ENCODE peak calls at places on chromosomes 3 and 15, in four cellular contexts. D is aorta, P is hepatocyte, X is GM23338. K is an unnamed sample.
A peak's percentile ranks its signal among the peaks of the same experiment; 100 is the strongest.

GRCh38 chr3:100968908-100969556 is 24.2 kb downstream of the ABI3BP start:
- DNase-seq in P (no peak), X (no peak), D (no peak), K (no peak)

GRCh38 chr15:64216722-64217428 is 54.1 kb upstream of the PPIB start:
- DNase-seq in D (no peak), X (no peak), P (peak; percentile 41), K (no peak)

GRCh38 chr3:133776794-133777438 is 28.7 kb upstream of the SRPRB start:
- DNase-seq in X (no peak), P (no peak), D (no peak), K (no peak)

GRCh38 chr15:51830279-51830806 is 890 bp downstream of the TMOD3 start:
- DNase-seq in D (no peak), P (no peak), X (peak; percentile 80), K (no peak)

GRCh38 chr3:186605561-186606545 is 7.0 kb upstream of the AHSG start:
- DNase-seq in X (no peak), P (peak; percentile 43), D (no peak), K (no peak)

GRCh38 chr3:59727902-59728301 is 678.1 kb upstream of the CFAP20DC start:
- DNase-seq in X (no peak), P (no peak), D (no peak), K (no peak)

GRCh38 chr15:64343841-64344240 is 12.1 kb downstream of the CSNK1G1 start:
- DNase-seq in X (no peak), D (no peak), P (no peak), K (no peak)

GRCh38 chr3:65914032-65914739 is 124.5 kb downstream of the MAGI1 start:
- DNase-seq in P (no peak), X (peak; percentile 32), D (no peak), K (no peak)

GRCh38 chr3:5560199-5560598 is 372.7 kb downstream of the EDEM1 start:
- DNase-seq in P (no peak), D (no peak), X (no peak), K (no peak)

GRCh38 chr3:35067750-35068149 is 571.6 kb upstream of the ARPP21 start:
- DNase-seq in D (no peak), X (no peak), P (no peak), K (no peak)

GRCh38 chr3:149494022-149494758 is 19.7 kb downstream of the TM4SF4 start:
- DNase-seq in X (peak; percentile 90), D (peak; percentile 74), P (peak; percentile 82), K (peak; percentile 44)

GRCh38 chr3:8080464-8080863 is 421.2 kb upstream of the LMCD1 start:
- DNase-seq in D (no peak), P (no peak), X (no peak), K (no peak)

GRCh38 chr3:38579551-38580449 is 69.7 kb downstream of the SCN5A start:
- DNase-seq in D (no peak), P (no peak), X (no peak), K (peak; percentile 8)

GRCh38 chr15:88215249-88215648 is 41.3 kb downstream of the NTRK3 start:
- DNase-seq in X (no peak), P (no peak), D (peak; percentile 28), K (no peak)

GRCh38 chr3:134605506-134605905 is 45.3 kb downstream of the KY start:
- DNase-seq in X (no peak), D (no peak), P (no peak), K (no peak)

GRCh38 chr3:39286771-39287170 is 6.9 kb upstream of the CX3CR1 start:
- DNase-seq in D (no peak), X (no peak), P (no peak), K (no peak)

GRCh38 chr3:104279617-104280016 is 1087.1 kb upstream of the ALCAM start:
- DNase-seq in X (no peak), D (no peak), P (no peak), K (no peak)

GRCh38 chr3:38022887-38023709 is 6.3 kb downstream of the PLCD1 start:
- DNase-seq in D (peak; percentile 42), X (no peak), P (peak; percentile 2), K (no peak)

GRCh38 chr15:74573987-74574386 is 33.0 kb downstream of the ARID3B start:
- DNase-seq in P (no peak), D (no peak), X (no peak), K (no peak)

GRCh38 chr3:159187232-159187631 is 385.4 kb downstream of the MFSD1 start:
- DNase-seq in P (no peak), X (no peak), D (no peak), K (no peak)

GRCh38 chr15:74793135-74794028 is 11.5 kb downstream of the CSK start:
- DNase-seq in D (no peak), X (peak; percentile 36), P (no peak), K (peak; percentile 79)

GRCh38 chr3:187209501-187209900 is 12.2 kb downstream of the RTP1 start:
- DNase-seq in D (no peak), P (no peak), X (no peak), K (no peak)

GRCh38 chr3:113832477-113833164 is 6.0 kb upstream of the GRAMD1C start:
- DNase-seq in D (no peak), X (peak; percentile 14), P (no peak), K (no peak)

GRCh38 chr3:45486136-45486535 is 97.8 kb downstream of the LARS2 start:
- DNase-seq in P (no peak), X (no peak), D (no peak), K (no peak)

GRCh38 chr3:51620543-51620942 is 50.5 kb upstream of the TEX264 start:
- DNase-seq in X (no peak), P (no peak), D (no peak), K (no peak)

GRCh38 chr15:67253517-67254237 is 784 bp downstream of the AAGAB start:
- DNase-seq in D (no peak), P (no peak), X (no peak), K (peak; percentile 28)

GRCh38 chr3:197372076-197372661 is 73.8 kb upstream of the DLG1 start:
- DNase-seq in P (peak; percentile 88), X (peak; percentile 35), D (no peak), K (peak; percentile 34)

GRCh38 chr3:60579734-60580133 is 671.5 kb downstream of the FHIT start:
- DNase-seq in X (no peak), D (no peak), P (peak; percentile 36), K (no peak)

GRCh38 chr3:101124125-101124524 is 130.9 kb upstream of the ABI3BP start:
- DNase-seq in X (no peak), P (no peak), D (no peak), K (no peak)

GRCh38 chr15:75198560-75199346 is 2.9 kb upstream of the C15orf39 start:
- DNase-seq in D (no peak), X (peak; percentile 61), P (no peak), K (peak; percentile 78)

GRCh38 chr3:111669926-111670630 is 74.9 kb upstream of the ZBED2 start:
- DNase-seq in D (no peak), X (no peak), P (no peak), K (no peak)

GRCh38 chr15:74175271-74176191 is 2.0 kb downstream of the ISLR start:
- DNase-seq in D (no peak), P (no peak), X (no peak), K (peak; percentile 57)

GRCh38 chr15:93035953-93036810 is 52.8 kb downstream of the RGMA start:
- DNase-seq in X (peak; percentile 69), D (peak; percentile 59), P (peak; percentile 50), K (peak; percentile 89)

GRCh38 chr15:54816406-54816805 is 380.3 kb downstream of the RSL24D1 start:
- DNase-seq in X (no peak), P (no peak), D (no peak), K (no peak)

GRCh38 chr3:150897592-150897991 is 7.6 kb downstream of the MINDY4B start:
- DNase-seq in P (no peak), D (no peak), X (no peak), K (no peak)

GRCh38 chr3:150901793-150902192 is 3.4 kb downstream of the MINDY4B start:
- DNase-seq in D (no peak), X (no peak), P (no peak), K (no peak)

GRCh38 chr3:150899141-150899540 is 6.1 kb downstream of the MINDY4B start:
- DNase-seq in P (no peak), D (no peak), X (no peak), K (no peak)
- H3K27me3 ChIP-seq in P (no peaks in the 10 kb centered on the region), D (no peaks in the 10 kb centered on the region), X (no peaks in the 10 kb centered on the region), K (no peaks in the 10 kb centered on the region)

GRCh38 chr3:129313983-129314756 is 35.5 kb downstream of the HMCES start:
- DNase-seq in D (no peak), P (no peak), X (peak; percentile 67), K (peak; percentile 75)

GRCh38 chr3:129312671-129313414 is 34.2 kb downstream of the HMCES start:
- DNase-seq in D (no peak), X (no peak), P (no peak), K (peak; percentile 18)

GRCh38 chr3:129312021-129312639 is 33.5 kb downstream of the HMCES start:
- DNase-seq in X (no peak), D (no peak), P (no peak), K (no peak)

GRCh38 chr3:129314757-129315385 is 36.2 kb downstream of the HMCES start:
- DNase-seq in P (peak; percentile 93), D (peak; percentile 92), X (peak; percentile 98), K (peak; percentile 98)

DNA sequence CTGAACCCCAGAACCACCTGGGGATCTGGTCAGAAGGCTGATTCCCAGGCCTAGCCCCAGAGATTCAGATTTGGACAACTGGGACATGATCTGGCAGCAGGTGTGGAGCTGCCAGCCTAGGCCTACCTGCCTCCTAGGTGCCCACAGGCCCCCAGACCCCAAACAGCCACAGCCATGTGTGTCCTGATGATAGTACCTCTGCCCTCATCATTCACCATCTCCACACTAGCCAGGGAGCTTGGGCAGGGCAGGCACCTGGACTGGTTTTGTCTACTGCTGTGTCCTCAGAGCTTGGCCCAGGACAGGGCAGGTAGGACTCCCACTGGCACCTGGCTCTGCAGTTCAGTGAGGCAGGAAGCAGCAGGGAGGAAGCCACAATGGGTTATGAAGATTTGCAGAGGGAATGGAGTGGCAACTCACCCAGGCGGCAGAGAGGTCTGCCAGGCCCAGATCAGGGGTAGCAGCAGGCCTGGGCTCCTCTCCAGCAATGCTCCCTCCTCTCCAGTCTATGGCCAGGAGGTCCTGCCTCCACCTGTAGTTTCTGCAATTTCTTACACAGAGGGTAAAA is 34.8 kb downstream of the HMCES start:
- DNase-seq in P (no peak), D (no peak), X (no peak), K (peak; percentile 33)
- H3K4me3 ChIP-seq in P (no peak overlapping the region), D (no peak overlapping the region), X (no peak overlapping the region), K (no peak overlapping the region)

DNA sequence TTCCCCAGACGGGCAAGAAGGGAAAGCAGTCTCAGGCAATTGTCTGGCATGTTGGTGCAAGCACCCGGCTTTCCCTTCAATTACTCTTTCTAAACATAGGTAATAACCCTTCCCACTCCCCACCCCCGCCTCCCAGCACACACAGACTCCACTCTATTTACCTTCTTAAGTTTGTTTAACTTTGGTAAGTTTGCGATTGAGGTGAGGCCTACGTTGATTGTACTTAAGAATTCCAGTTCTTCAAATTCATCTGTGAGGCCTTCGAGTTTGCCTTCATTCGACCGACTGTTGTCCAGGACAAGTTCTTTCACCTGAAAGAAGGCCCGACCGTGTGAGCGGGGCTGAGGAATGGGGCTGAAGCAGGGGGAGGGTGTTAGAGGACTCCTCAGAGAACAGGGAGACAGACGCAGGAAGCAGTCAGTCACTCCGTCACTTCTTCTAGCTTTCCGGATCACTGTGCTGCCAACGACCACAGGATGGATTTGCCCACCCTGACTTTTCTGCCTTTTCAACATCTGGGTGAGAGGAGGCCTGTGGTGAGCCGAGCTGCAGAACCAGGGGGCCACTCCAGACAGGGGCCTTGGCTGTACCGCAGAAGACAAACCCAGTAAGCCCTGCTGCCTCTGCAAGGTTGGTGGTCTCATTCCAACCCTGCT is 33.0 kb downstream of the ANP32A start:
- DNase-seq in D (no peak), P (peak; percentile 54), X (no peak), K (no peak)
- H3K36me3 ChIP-seq in D (peaks cover under 1% of the 10 kb centered on the region), P (peaks cover under 1% of the 10 kb centered on the region), X (peaks cover 11% of the 10 kb centered on the region), K (peaks cover 19% of the 10 kb centered on the region)

GRCh38 chr3:48558446-48559134 is 2.0 kb upstream of the PFKFB4 start:
- DNase-seq in D (peak; percentile 86), X (no peak), P (no peak), K (peak; percentile 28)
- H3K27me3 ChIP-seq in D (no peaks in the 10 kb centered on the region), X (no peaks in the 10 kb centered on the region), P (no peaks in the 10 kb centered on the region), K (no peaks in the 10 kb centered on the region)

K was measured in H7.